ENCODE peak calls at places on chromosomes 12 and 14, in nine cellular contexts. One of them, this sample, is unnamed.
A peak's percentile ranks its signal among the peaks of the same experiment; 100 is the strongest.

GRCh38 chr12:104064842-104065441 is 611 bp downstream of the HCFC2 start:
- DNase-seq in CD14-positive monocyte: no peak
- DNase-seq in AML-193: no peak
- DNase-seq in islet precursor cell: peak; percentile 59
- DNase-seq in foreskin fibroblast: no peak
- DNase-seq in activated CD4-positive, alpha-beta T cell treated with anti-CD3 and anti-CD28 coated beads for 4 hours: no peak
- DNase-seq in stimulated activated naive CD4-positive, alpha-beta T cell: no peak
- DNase-seq in stimulated activated CD8-positive, alpha-beta memory T cell treated with anti-CD3 and anti-CD28 coated beads, Interleukin-15, amount 100 ng/mL, for 24 hours: no peak
- DNase-seq in GM04504: no peak
- DNase-seq in this sample: no peak

GRCh38 chr12:848519-849191 is 96.3 kb downstream of the WNK1 start:
- DNase-seq in stimulated activated CD8-positive, alpha-beta memory T cell treated with anti-CD3 and anti-CD28 coated beads, Interleukin-15, amount 100 ng/mL, for 24 hours: no peak
- DNase-seq in activated CD4-positive, alpha-beta T cell treated with anti-CD3 and anti-CD28 coated beads for 4 hours: no peak
- DNase-seq in islet precursor cell: no peak
- DNase-seq in stimulated activated naive CD4-positive, alpha-beta T cell: no peak
- DNase-seq in GM04504: no peak
- DNase-seq in AML-193: no peak
- DNase-seq in CD14-positive monocyte: no peak
- DNase-seq in foreskin fibroblast: no peak
- DNase-seq in this sample: peak; percentile 12

GRCh38 chr12:47820631-47821345 is 1.1 kb upstream of the HDAC7 start:
- DNase-seq in stimulated activated naive CD4-positive, alpha-beta T cell: peak; percentile 18
- DNase-seq in islet precursor cell: peak; percentile 100
- DNase-seq in foreskin fibroblast: peak; percentile 98
- DNase-seq in activated CD4-positive, alpha-beta T cell treated with anti-CD3 and anti-CD28 coated beads for 4 hours: no peak
- DNase-seq in CD14-positive monocyte: peak; percentile 52
- DNase-seq in stimulated activated CD8-positive, alpha-beta memory T cell treated with anti-CD3 and anti-CD28 coated beads, Interleukin-15, amount 100 ng/mL, for 24 hours: no peak
- DNase-seq in GM04504: peak; percentile 95
- DNase-seq in AML-193: peak; percentile 40
- DNase-seq in this sample: peak; percentile 98

GRCh38 chr12:107459649-107460048 is 225.9 kb upstream of the PWP1 start:
- DNase-seq in AML-193: no peak
- DNase-seq in activated CD4-positive, alpha-beta T cell treated with anti-CD3 and anti-CD28 coated beads for 4 hours: no peak
- DNase-seq in CD14-positive monocyte: no peak
- DNase-seq in GM04504: no peak
- DNase-seq in islet precursor cell: no peak
- DNase-seq in stimulated activated naive CD4-positive, alpha-beta T cell: no peak
- DNase-seq in stimulated activated CD8-positive, alpha-beta memory T cell treated with anti-CD3 and anti-CD28 coated beads, Interleukin-15, amount 100 ng/mL, for 24 hours: no peak
- DNase-seq in foreskin fibroblast: no peak
- DNase-seq in this sample: no peak

GRCh38 chr12:124388679-124389536 is 94.0 kb downstream of the RFLNA start:
- DNase-seq in foreskin fibroblast: peak; percentile 90
- DNase-seq in AML-193: peak; percentile 11
- DNase-seq in GM04504: no peak
- DNase-seq in islet precursor cell: peak; percentile 98
- DNase-seq in stimulated activated CD8-positive, alpha-beta memory T cell treated with anti-CD3 and anti-CD28 coated beads, Interleukin-15, amount 100 ng/mL, for 24 hours: peak; percentile 18
- DNase-seq in stimulated activated naive CD4-positive, alpha-beta T cell: peak; percentile 64
- DNase-seq in CD14-positive monocyte: peak; percentile 86
- DNase-seq in activated CD4-positive, alpha-beta T cell treated with anti-CD3 and anti-CD28 coated beads for 4 hours: peak; percentile 71
- DNase-seq in this sample: peak; percentile 87

GRCh38 chr12:25436206-25436912 is 116.7 kb downstream of the LMNTD1 start:
- DNase-seq in islet precursor cell: peak; percentile 59
- DNase-seq in AML-193: peak; percentile 50
- DNase-seq in stimulated activated naive CD4-positive, alpha-beta T cell: peak; percentile 70
- DNase-seq in GM04504: peak; percentile 52
- DNase-seq in CD14-positive monocyte: no peak
- DNase-seq in stimulated activated CD8-positive, alpha-beta memory T cell treated with anti-CD3 and anti-CD28 coated beads, Interleukin-15, amount 100 ng/mL, for 24 hours: no peak
- DNase-seq in activated CD4-positive, alpha-beta T cell treated with anti-CD3 and anti-CD28 coated beads for 4 hours: peak; percentile 20
- DNase-seq in foreskin fibroblast: peak; percentile 68
- DNase-seq in this sample: peak; percentile 18

GRCh38 chr12:24711056-24711455 is 237.8 kb downstream of the BCAT1 start:
- DNase-seq in GM04504: no peak
- DNase-seq in stimulated activated CD8-positive, alpha-beta memory T cell treated with anti-CD3 and anti-CD28 coated beads, Interleukin-15, amount 100 ng/mL, for 24 hours: no peak
- DNase-seq in CD14-positive monocyte: no peak
- DNase-seq in stimulated activated naive CD4-positive, alpha-beta T cell: no peak
- DNase-seq in AML-193: no peak
- DNase-seq in islet precursor cell: no peak
- DNase-seq in foreskin fibroblast: no peak
- DNase-seq in activated CD4-positive, alpha-beta T cell treated with anti-CD3 and anti-CD28 coated beads for 4 hours: no peak
- DNase-seq in this sample: no peak

GRCh38 chr14:59275668-59276067 is 87.2 kb downstream of the DAAM1 start:
- DNase-seq in foreskin fibroblast: peak; percentile 77
- DNase-seq in stimulated activated naive CD4-positive, alpha-beta T cell: no peak
- DNase-seq in stimulated activated CD8-positive, alpha-beta memory T cell treated with anti-CD3 and anti-CD28 coated beads, Interleukin-15, amount 100 ng/mL, for 24 hours: no peak
- DNase-seq in CD14-positive monocyte: no peak
- DNase-seq in GM04504: peak; percentile 70
- DNase-seq in activated CD4-positive, alpha-beta T cell treated with anti-CD3 and anti-CD28 coated beads for 4 hours: no peak
- DNase-seq in islet precursor cell: no peak
- DNase-seq in AML-193: peak; percentile 48
- DNase-seq in this sample: peak; percentile 87

This sample was measured in NCI-H226.